ENCODE peak calls at places on chromosomes 5 and 9, in nine cellular contexts. K is tibial nerve, Q is AG04450, N is PC-9, C is breast epithelium, F is cardiac muscle cell, X is sigmoid colon, I is endothelial cell of umbilical vein, H is esophagus squamous epithelium. T is an unnamed sample.
A peak's percentile ranks its signal among the peaks of the same experiment; 100 is the strongest.

GRCh38 chr5:178832618-178833201 is 27.0 kb upstream of the ZNF354B start:
- DNase-seq in N (no peak), X (no peak), Q (no peak), F (no peak), I (no peak), C (no peak), K (no peak), H (no peak), T (no peak)

GRCh38 chr5:88172847-88173758 is 95.5 kb downstream of the TMEM161B start:
- DNase-seq in H (no peak), N (no peak), X (no peak), Q (no peak), F (no peak), K (no peak), C (no peak), I (no peak), T (no peak)

GRCh38 chr5:131068893-131069643 is 96.0 kb downstream of the HINT1 start:
- DNase-seq in C (no peak), F (peak; percentile 55), X (no peak), N (no peak), K (no peak), Q (no peak), I (no peak), H (no peak), T (peak; percentile 18)

GRCh38 chr5:59193616-59194319 is 610.9 kb downstream of the RAB3C start:
- DNase-seq in N (peak; percentile 83), H (no peak), X (peak; percentile 84), Q (no peak), I (no peak), F (peak; percentile 10), K (no peak), C (no peak), T (no peak)

GRCh38 chr5:176619203-176619568 is 9.2 kb upstream of the GPRIN1 start:
- DNase-seq in X (no peak), Q (peak; percentile 70), K (no peak), F (peak; percentile 93), I (peak; percentile 87), N (peak; percentile 54), C (no peak), H (no peak), T (peak; percentile 57)

GRCh38 chr5:80884851-80885697 is 75.1 kb upstream of the RASGRF2 start:
- DNase-seq in N (no peak), Q (no peak), K (no peak), I (peak; percentile 2), C (no peak), H (no peak), X (no peak), F (no peak), T (no peak)

GRCh38 chr5:41843456-41844112 is 26.6 kb downstream of the OXCT1 start:
- DNase-seq in K (no peak), H (no peak), C (no peak), X (no peak), F (peak; percentile 71), I (peak; percentile 66), N (peak; percentile 35), Q (peak; percentile 48), T (no peak)

GRCh38 chr5:132778129-132778528 is 1.1 kb upstream of the SEPTIN8 start:
- DNase-seq in C (no peak), Q (no peak), H (no peak), F (no peak), K (no peak), X (peak; percentile 46), I (no peak), N (no peak), T (no peak)

GRCh38 chr5:145965804-145966203 is 29.4 kb downstream of the SH3RF2 start:
- DNase-seq in H (no peak), X (no peak), I (no peak), N (no peak), C (no peak), Q (no peak), F (no peak), K (no peak), T (no peak)

GRCh38 chr5:169173372-169173771 is 127.6 kb downstream of the SLIT3 start:
- DNase-seq in K (no peak), H (no peak), I (no peak), F (no peak), X (no peak), Q (no peak), C (no peak), N (no peak), T (no peak)

GRCh38 chr9:99150456-99151171 is 45.7 kb downstream of the TGFBR1 start:
- DNase-seq in F (no peak), K (no peak), Q (no peak), H (no peak), I (no peak), N (no peak), X (no peak), C (no peak), T (no peak)

GRCh38 chr9:90019596-90019995 is 414.8 kb downstream of the GADD45G start:
- DNase-seq in Q (no peak), H (no peak), I (no peak), C (no peak), N (no peak), X (no peak), K (no peak), F (no peak), T (no peak)

GRCh38 chr9:124350485-124351263 is 64.6 kb downstream of the PSMB7 start:
- DNase-seq in H (no peak), I (no peak), F (no peak), K (no peak), X (peak; percentile 49), Q (no peak), C (peak; percentile 33), N (no peak), T (no peak)

GRCh38 chr5:170747851-170748250 is 35.7 kb upstream of the GABRP start:
- DNase-seq in N (no peak), H (no peak), F (peak; percentile 64), C (no peak), Q (no peak), I (peak; percentile 29), K (no peak), X (no peak), T (no peak)

GRCh38 chr9:36873247-36873875 is 160.7 kb downstream of the PAX5 start:
- DNase-seq in N (peak; percentile 56), K (peak; percentile 20), Q (no peak), F (peak; percentile 79), I (peak; percentile 43), C (peak; percentile 67), X (peak; percentile 67), H (no peak), T (peak; percentile 42)

GRCh38 chr9:93655621-93656425 is 79.4 kb downstream of the PHF2 start:
- DNase-seq in F (no peak), Q (no peak), X (peak; percentile 62), I (no peak), K (no peak), N (no peak), C (peak; percentile 45), H (no peak), T (no peak)

GRCh38 chr9:137064027-137064879 is 6.1 kb downstream of the SAPCD2 start:
- DNase-seq in Q (no peak), I (peak; percentile 31), X (peak; percentile 81), C (no peak), N (peak; percentile 62), F (peak; percentile 67), H (no peak), K (no peak), T (peak; percentile 59)

GRCh38 chr5:116507051-116507537 is 67.5 kb downstream of the SEMA6A start:
- DNase-seq in X (peak; percentile 80), C (no peak), N (no peak), F (no peak), H (no peak), Q (no peak), I (no peak), K (no peak), T (no peak)

DNA sequence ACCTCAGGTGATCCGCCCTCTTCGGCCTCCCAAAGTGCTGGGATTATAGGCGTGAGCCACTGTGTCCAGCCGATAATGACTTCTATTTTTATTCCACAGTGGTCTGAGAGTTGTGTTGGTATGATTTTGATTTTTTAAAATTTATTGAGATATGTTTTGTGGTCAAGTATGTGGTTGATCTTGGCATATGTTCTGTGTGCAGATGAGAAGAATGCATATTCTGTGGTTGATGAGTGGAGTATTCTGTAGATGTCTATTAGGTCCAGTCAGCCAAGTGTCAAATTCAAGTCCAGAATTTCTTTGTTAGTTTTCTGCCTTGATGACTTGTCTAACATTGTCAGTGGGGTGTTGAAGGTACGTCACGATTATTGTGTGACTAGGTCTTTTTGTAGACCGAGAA is 338.2 kb upstream of the TARS1 start:
- DNase-seq in F (no peak), C (no peak), X (no peak), H (no peak), Q (no peak), I (no peak), N (no peak), K (no peak), T (no peak)
- H3K9me3 ChIP-seq in F (no peaks in the 10 kb centered on the region), C (peaks cover 13% of the 10 kb centered on the region), X (no peaks in the 10 kb centered on the region), H (peaks cover 15% of the 10 kb centered on the region), Q (peaks cover 10% of the 10 kb centered on the region), I (no peaks in the 10 kb centered on the region), N (peaks cover 5% of the 10 kb centered on the region), K (no peaks in the 10 kb centered on the region), T (no peaks in the 10 kb centered on the region)

DNA sequence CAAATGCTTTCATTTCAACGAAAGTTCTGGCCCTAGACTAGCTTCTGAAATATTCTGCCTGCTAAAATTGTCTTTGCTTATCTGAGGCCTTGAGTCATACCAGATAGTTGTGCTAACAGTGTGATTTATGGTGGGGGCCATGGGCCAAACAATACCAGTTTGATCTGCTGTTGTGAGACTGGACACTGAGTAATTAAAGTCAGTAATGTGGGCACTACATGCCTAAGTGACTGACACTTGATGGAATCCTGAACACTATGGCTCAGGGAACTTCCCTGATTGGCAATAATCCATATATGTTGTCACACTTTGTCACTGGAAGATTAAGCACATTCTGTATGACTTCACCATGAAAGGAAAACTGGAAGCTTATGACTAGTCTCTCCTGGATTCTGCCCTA is 127.6 kb upstream of the CYLC2 start:
- DNase-seq in Q (no peak), H (no peak), N (no peak), I (peak; percentile 42), C (no peak), K (no peak), X (no peak), F (peak; percentile 25), T (no peak)
- H3K9me3 ChIP-seq in Q (no peaks in the 10 kb centered on the region), H (no peaks in the 10 kb centered on the region), N (no peaks in the 10 kb centered on the region), I (peaks cover 2% of the 10 kb centered on the region), C (no peaks in the 10 kb centered on the region), K (no peaks in the 10 kb centered on the region), X (no peaks in the 10 kb centered on the region), F (no peaks in the 10 kb centered on the region), T (no peaks in the 10 kb centered on the region)

GRCh38 chr9:96769989-96770388 is 7.9 kb downstream of the ZNF510 start:
- DNase-seq in N (no peak), C (no peak), K (no peak), F (no peak), X (no peak), H (no peak), I (no peak), Q (no peak), T (no peak)

GRCh38 chr9:96766199-96766598 is 11.7 kb downstream of the ZNF510 start:
- DNase-seq in K (no peak), F (no peak), H (no peak), X (no peak), Q (no peak), C (no peak), I (no peak), N (no peak), T (no peak)

GRCh38 chr9:96771124-96771523 is 6.8 kb downstream of the ZNF510 start:
- DNase-seq in C (no peak), F (no peak), H (no peak), X (no peak), N (no peak), I (no peak), K (no peak), Q (no peak), T (no peak)
- H3K9me3 ChIP-seq in C (peaks cover 44% of the 10 kb centered on the region), F (no peaks in the 10 kb centered on the region), H (peaks cover 49% of the 10 kb centered on the region), X (peaks cover 20% of the 10 kb centered on the region), N (peaks cover 54% of the 10 kb centered on the region), I (no peaks in the 10 kb centered on the region), K (no peaks in the 10 kb centered on the region), Q (peaks cover 19% of the 10 kb centered on the region), T (peaks cover 30% of the 10 kb centered on the region)

GRCh38 chr5:155772009-155772662 is 554.8 kb upstream of the SGCD start:
- DNase-seq in F (no peak), Q (no peak), K (no peak), X (no peak), I (no peak), C (no peak), N (no peak), H (no peak), T (no peak)
- H3K9me3 ChIP-seq in F (no peaks in the 10 kb centered on the region), Q (peaks cover 3% of the 10 kb centered on the region), K (no peaks in the 10 kb centered on the region), X (no peaks in the 10 kb centered on the region), I (peaks cover 1% of the 10 kb centered on the region), C (no peaks in the 10 kb centered on the region), N (no peaks in the 10 kb centered on the region), H (no peaks in the 10 kb centered on the region), T (no peaks in the 10 kb centered on the region)

T was measured in T-helper 17 cell.